ENCODE peak calls at places on chromosomes 1 and 21, in ten cellular contexts. One of them, this sample, is unnamed.

GRCh38 chr1:86183711-86184252 is 27.2 kb upstream of the COL24A1 start:
- DNase-seq in fibroblast of lung: peak; percentile 60
- DNase-seq in Peyer's patch: no peak
- DNase-seq in heart left ventricle: no peak
- DNase-seq in CD8-positive, alpha-beta memory T cell: no peak
- DNase-seq in pancreas: no peak
- DNase-seq in aorta: no peak
- DNase-seq in left ventricle myocardium inferior: no peak
- DNase-seq in GM12878: no peak
- DNase-seq in IMR-90: peak; percentile 47
- DNase-seq in this sample: no peak

GRCh38 chr21:17270234-17270633 is 242.6 kb upstream of the CXADR start:
- DNase-seq in Peyer's patch: no peak
- DNase-seq in heart left ventricle: no peak
- DNase-seq in fibroblast of lung: peak; percentile 61
- DNase-seq in IMR-90: peak; percentile 31
- DNase-seq in aorta: no peak
- DNase-seq in GM12878: no peak
- DNase-seq in pancreas: no peak
- DNase-seq in left ventricle myocardium inferior: peak; percentile 20
- DNase-seq in CD8-positive, alpha-beta memory T cell: no peak
- DNase-seq in this sample: peak; percentile 16

GRCh38 chr1:243842154-243842553 is 7.9 kb downstream of the AKT3 start:
- DNase-seq in IMR-90: no peak
- DNase-seq in CD8-positive, alpha-beta memory T cell: no peak
- DNase-seq in pancreas: no peak
- DNase-seq in heart left ventricle: no peak
- DNase-seq in Peyer's patch: no peak
- DNase-seq in aorta: no peak
- DNase-seq in GM12878: no peak
- DNase-seq in left ventricle myocardium inferior: no peak
- DNase-seq in fibroblast of lung: no peak
- DNase-seq in this sample: no peak

GRCh38 chr1:47175227-47175934 is 14.5 kb downstream of the PDZK1IP1 start:
- DNase-seq in aorta: peak; percentile 62
- DNase-seq in CD8-positive, alpha-beta memory T cell: no peak
- DNase-seq in left ventricle myocardium inferior: no peak
- DNase-seq in IMR-90: peak; percentile 54
- DNase-seq in pancreas: no peak
- DNase-seq in fibroblast of lung: peak; percentile 37
- DNase-seq in GM12878: no peak
- DNase-seq in heart left ventricle: no peak
- DNase-seq in Peyer's patch: peak; percentile 66
- DNase-seq in this sample: peak; percentile 68

GRCh38 chr1:109570414-109570813 is 22.0 kb downstream of the GNAI3 start:
- DNase-seq in pancreas: no peak
- DNase-seq in Peyer's patch: no peak
- DNase-seq in heart left ventricle: no peak
- DNase-seq in IMR-90: peak; percentile 50
- DNase-seq in aorta: no peak
- DNase-seq in left ventricle myocardium inferior: no peak
- DNase-seq in fibroblast of lung: peak; percentile 69
- DNase-seq in GM12878: no peak
- DNase-seq in CD8-positive, alpha-beta memory T cell: no peak
- DNase-seq in this sample: no peak

GRCh38 chr1:12285496-12286143 is 55.8 kb downstream of the VPS13D start:
- DNase-seq in left ventricle myocardium inferior: no peak
- DNase-seq in heart left ventricle: no peak
- DNase-seq in GM12878: no peak
- DNase-seq in Peyer's patch: no peak
- DNase-seq in fibroblast of lung: peak; percentile 53
- DNase-seq in pancreas: no peak
- DNase-seq in aorta: no peak
- DNase-seq in CD8-positive, alpha-beta memory T cell: no peak
- DNase-seq in IMR-90: no peak
- DNase-seq in this sample: no peak

GRCh38 chr1:109251277-109252166 is 2.2 kb downstream of the CELSR2 start:
- DNase-seq in GM12878: no peak
- DNase-seq in pancreas: no peak
- DNase-seq in heart left ventricle: no peak
- DNase-seq in CD8-positive, alpha-beta memory T cell: no peak
- DNase-seq in Peyer's patch: no peak
- DNase-seq in left ventricle myocardium inferior: no peak
- DNase-seq in aorta: peak; percentile 45
- DNase-seq in IMR-90: no peak
- DNase-seq in fibroblast of lung: no peak
- DNase-seq in this sample: no peak

GRCh38 chr1:217896490-217896889 is 265.3 kb downstream of the SPATA17 start:
- DNase-seq in CD8-positive, alpha-beta memory T cell: no peak
- DNase-seq in fibroblast of lung: peak; percentile 85
- DNase-seq in Peyer's patch: no peak
- DNase-seq in heart left ventricle: no peak
- DNase-seq in left ventricle myocardium inferior: no peak
- DNase-seq in aorta: no peak
- DNase-seq in GM12878: no peak
- DNase-seq in IMR-90: no peak
- DNase-seq in pancreas: no peak
- DNase-seq in this sample: no peak

GRCh38 chr1:32759997-32760623 is 57.0 kb downstream of the YARS1 start:
- DNase-seq in GM12878: no peak
- DNase-seq in left ventricle myocardium inferior: no peak
- DNase-seq in Peyer's patch: peak; percentile 93
- DNase-seq in pancreas: peak; percentile 97
- DNase-seq in CD8-positive, alpha-beta memory T cell: no peak
- DNase-seq in aorta: no peak
- DNase-seq in fibroblast of lung: peak; percentile 92
- DNase-seq in IMR-90: peak; percentile 50
- DNase-seq in heart left ventricle: no peak
- DNase-seq in this sample: no peak

GRCh38 chr1:15004396-15004795 is 149.2 kb upstream of the TMEM51 start:
- DNase-seq in IMR-90: peak; percentile 23
- DNase-seq in aorta: no peak
- DNase-seq in GM12878: peak; percentile 0
- DNase-seq in pancreas: no peak
- DNase-seq in left ventricle myocardium inferior: no peak
- DNase-seq in Peyer's patch: no peak
- DNase-seq in fibroblast of lung: no peak
- DNase-seq in CD8-positive, alpha-beta memory T cell: no peak
- DNase-seq in heart left ventricle: no peak
- DNase-seq in this sample: no peak

GRCh38 chr1:7015022-7015421 is 229.8 kb downstream of the CAMTA1 start:
- DNase-seq in GM12878: no peak
- DNase-seq in fibroblast of lung: no peak
- DNase-seq in Peyer's patch: no peak
- DNase-seq in aorta: no peak
- DNase-seq in IMR-90: no peak
- DNase-seq in CD8-positive, alpha-beta memory T cell: no peak
- DNase-seq in heart left ventricle: no peak
- DNase-seq in pancreas: no peak
- DNase-seq in left ventricle myocardium inferior: no peak
- DNase-seq in this sample: no peak

GRCh38 chr21:27840273-27840672 is 873.4 kb upstream of the ADAMTS5 start:
- DNase-seq in pancreas: no peak
- DNase-seq in IMR-90: no peak
- DNase-seq in Peyer's patch: no peak
- DNase-seq in fibroblast of lung: no peak
- DNase-seq in GM12878: no peak
- DNase-seq in left ventricle myocardium inferior: no peak
- DNase-seq in aorta: no peak
- DNase-seq in CD8-positive, alpha-beta memory T cell: no peak
- DNase-seq in heart left ventricle: no peak
- DNase-seq in this sample: no peak

GRCh38 chr1:211925016-211925415 is 94.5 kb upstream of the LPGAT1 start:
- DNase-seq in IMR-90: no peak
- DNase-seq in heart left ventricle: no peak
- DNase-seq in GM12878: no peak
- DNase-seq in Peyer's patch: peak; percentile 84
- DNase-seq in fibroblast of lung: no peak
- DNase-seq in pancreas: no peak
- DNase-seq in left ventricle myocardium inferior: no peak
- DNase-seq in CD8-positive, alpha-beta memory T cell: no peak
- DNase-seq in aorta: no peak
- DNase-seq in this sample: no peak

GRCh38 chr1:225422033-225422605 is 5.7 kb downstream of the LBR start:
- DNase-seq in left ventricle myocardium inferior: no peak
- DNase-seq in pancreas: no peak
- DNase-seq in heart left ventricle: no peak
- DNase-seq in CD8-positive, alpha-beta memory T cell: no peak
- DNase-seq in aorta: no peak
- DNase-seq in fibroblast of lung: no peak
- DNase-seq in IMR-90: no peak
- DNase-seq in GM12878: no peak
- DNase-seq in Peyer's patch: no peak
- DNase-seq in this sample: no peak

GRCh38 chr1:212718499-212718898 is 18.9 kb upstream of the BATF3 start:
- DNase-seq in aorta: no peak
- DNase-seq in IMR-90: peak; percentile 43
- DNase-seq in fibroblast of lung: no peak
- DNase-seq in pancreas: no peak
- DNase-seq in GM12878: no peak
- DNase-seq in CD8-positive, alpha-beta memory T cell: no peak
- DNase-seq in heart left ventricle: no peak
- DNase-seq in left ventricle myocardium inferior: no peak
- DNase-seq in Peyer's patch: no peak
- DNase-seq in this sample: no peak

GRCh38 chr1:203038217-203038741 is 12.0 kb downstream of the PPFIA4 start:
- DNase-seq in aorta: peak; percentile 91
- DNase-seq in pancreas: no peak
- DNase-seq in fibroblast of lung: peak; percentile 85
- DNase-seq in Peyer's patch: no peak
- DNase-seq in heart left ventricle: peak; percentile 78
- DNase-seq in left ventricle myocardium inferior: peak; percentile 70
- DNase-seq in CD8-positive, alpha-beta memory T cell: no peak
- DNase-seq in IMR-90: peak; percentile 78
- DNase-seq in GM12878: no peak
- DNase-seq in this sample: no peak

GRCh38 chr1:200206340-200206739 is 178.8 kb downstream of the NR5A2 start:
- DNase-seq in pancreas: no peak
- DNase-seq in IMR-90: peak; percentile 90
- DNase-seq in aorta: no peak
- DNase-seq in CD8-positive, alpha-beta memory T cell: no peak
- DNase-seq in fibroblast of lung: peak; percentile 84
- DNase-seq in Peyer's patch: no peak
- DNase-seq in left ventricle myocardium inferior: no peak
- DNase-seq in GM12878: no peak
- DNase-seq in heart left ventricle: no peak
- DNase-seq in this sample: no peak

GRCh38 chr1:64038965-64039926 is 164.2 kb upstream of the UBE2U start:
- DNase-seq in left ventricle myocardium inferior: no peak
- DNase-seq in pancreas: no peak
- DNase-seq in heart left ventricle: peak; percentile 33
- DNase-seq in fibroblast of lung: peak; percentile 99
- DNase-seq in aorta: no peak
- DNase-seq in GM12878: no peak
- DNase-seq in CD8-positive, alpha-beta memory T cell: no peak
- DNase-seq in Peyer's patch: no peak
- DNase-seq in IMR-90: peak; percentile 100
- DNase-seq in this sample: no peak

GRCh38 chr1:116478621-116479020 is 92.2 kb downstream of the CD58 start:
- DNase-seq in fibroblast of lung: no peak
- DNase-seq in CD8-positive, alpha-beta memory T cell: no peak
- DNase-seq in pancreas: no peak
- DNase-seq in Peyer's patch: no peak
- DNase-seq in heart left ventricle: no peak
- DNase-seq in left ventricle myocardium inferior: no peak
- DNase-seq in aorta: no peak
- DNase-seq in GM12878: no peak
- DNase-seq in IMR-90: no peak
- DNase-seq in this sample: no peak
- H3K4me1 ChIP-seq in fibroblast of lung: no peaks in the 10 kb centered on the region
- H3K4me1 ChIP-seq in CD8-positive, alpha-beta memory T cell: no peaks in the 10 kb centered on the region
- H3K4me1 ChIP-seq in pancreas: peaks cover 23% of the 10 kb centered on the region
- H3K4me1 ChIP-seq in Peyer's patch: no peaks in the 10 kb centered on the region
- H3K4me1 ChIP-seq in heart left ventricle: peaks cover 8% of the 10 kb centered on the region
- H3K4me1 ChIP-seq in left ventricle myocardium inferior: peaks cover 50% of the 10 kb centered on the region
- H3K4me1 ChIP-seq in aorta: no peaks in the 10 kb centered on the region
- H3K4me1 ChIP-seq in GM12878: no peaks in the 10 kb centered on the region
- H3K4me1 ChIP-seq in IMR-90: no peaks in the 10 kb centered on the region
- H3K4me1 ChIP-seq in this sample: no peaks in the 10 kb centered on the region

GRCh38 chr1:90989302-90989701 is 32.5 kb downstream of the ZNF644 start:
- DNase-seq in GM12878: no peak
- DNase-seq in CD8-positive, alpha-beta memory T cell: no peak
- DNase-seq in aorta: no peak
- DNase-seq in heart left ventricle: no peak
- DNase-seq in IMR-90: no peak
- DNase-seq in Peyer's patch: no peak
- DNase-seq in pancreas: no peak
- DNase-seq in left ventricle myocardium inferior: no peak
- DNase-seq in fibroblast of lung: no peak
- DNase-seq in this sample: no peak
- H3K9me3 ChIP-seq in GM12878: peaks cover 30% of the 10 kb centered on the region
- H3K9me3 ChIP-seq in CD8-positive, alpha-beta memory T cell: no peaks in the 10 kb centered on the region
- H3K9me3 ChIP-seq in aorta: no peaks in the 10 kb centered on the region
- H3K9me3 ChIP-seq in heart left ventricle: no peaks in the 10 kb centered on the region
- H3K9me3 ChIP-seq in IMR-90: no peaks in the 10 kb centered on the region
- H3K9me3 ChIP-seq in Peyer's patch: no peaks in the 10 kb centered on the region
- H3K9me3 ChIP-seq in pancreas: no peaks in the 10 kb centered on the region
- H3K9me3 ChIP-seq in left ventricle myocardium inferior: peaks cover 23% of the 10 kb centered on the region
- H3K9me3 ChIP-seq in fibroblast of lung: no peaks in the 10 kb centered on the region
- H3K9me3 ChIP-seq in this sample: peaks cover 23% of the 10 kb centered on the region

DNA sequence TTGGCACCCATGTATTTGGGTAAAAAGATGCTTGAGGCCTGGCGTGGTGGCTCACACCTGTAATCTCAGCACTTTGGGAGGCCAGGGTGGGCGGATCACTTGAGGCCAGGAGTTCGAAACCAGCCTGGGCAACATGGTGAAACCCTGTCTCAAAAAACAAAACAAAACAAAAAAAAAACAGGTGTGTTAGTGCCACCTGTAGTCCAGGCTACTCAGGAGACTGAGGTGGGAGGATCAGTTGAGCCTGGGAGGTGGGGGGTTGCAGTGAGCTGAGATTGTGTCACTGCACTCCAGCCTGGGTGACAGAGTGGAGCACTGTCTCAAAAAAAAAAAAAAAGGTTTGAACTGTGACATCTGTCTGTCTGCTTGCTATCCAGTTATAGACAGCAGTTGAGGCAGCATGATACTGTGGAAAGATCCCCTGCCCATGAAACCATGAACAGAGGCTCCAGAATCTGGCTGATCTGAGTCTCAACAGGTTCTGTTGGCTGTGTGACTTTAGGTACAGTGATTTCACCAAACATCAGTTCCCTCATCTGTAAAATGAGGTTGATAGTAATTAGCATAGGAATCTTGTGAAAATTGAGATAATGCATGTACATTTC is 5.7 kb downstream of the DYRK1A start:
- DNase-seq in IMR-90: no peak
- DNase-seq in pancreas: no peak
- DNase-seq in left ventricle myocardium inferior: no peak
- DNase-seq in CD8-positive, alpha-beta memory T cell: no peak
- DNase-seq in aorta: no peak
- DNase-seq in GM12878: no peak
- DNase-seq in Peyer's patch: no peak
- DNase-seq in heart left ventricle: no peak
- DNase-seq in fibroblast of lung: no peak
- DNase-seq in this sample: no peak
- H3K4me1 ChIP-seq in IMR-90: peaks cover 6% of the 10 kb centered on the region
- H3K4me1 ChIP-seq in pancreas: peaks cover 13% of the 10 kb centered on the region
- H3K4me1 ChIP-seq in left ventricle myocardium inferior: peaks cover 94% of the 10 kb centered on the region
- H3K4me1 ChIP-seq in CD8-positive, alpha-beta memory T cell: peaks cover 77% of the 10 kb centered on the region
- H3K4me1 ChIP-seq in aorta: peaks cover 8% of the 10 kb centered on the region
- H3K4me1 ChIP-seq in GM12878: peaks cover 16% of the 10 kb centered on the region
- H3K4me1 ChIP-seq in Peyer's patch: no peaks in the 10 kb centered on the region
- H3K4me1 ChIP-seq in heart left ventricle: peaks cover 89% of the 10 kb centered on the region
- H3K4me1 ChIP-seq in fibroblast of lung: peaks cover 3% of the 10 kb centered on the region
- H3K4me1 ChIP-seq in this sample: peaks cover 75% of the 10 kb centered on the region

GRCh38 chr1:111570781-111571181 is 48.8 kb upstream of the RAP1A start:
- DNase-seq in pancreas: no peak
- DNase-seq in heart left ventricle: no peak
- DNase-seq in GM12878: no peak
- DNase-seq in left ventricle myocardium inferior: no peak
- DNase-seq in IMR-90: peak; percentile 35
- DNase-seq in aorta: no peak
- DNase-seq in Peyer's patch: peak; percentile 68
- DNase-seq in fibroblast of lung: peak; percentile 26
- DNase-seq in CD8-positive, alpha-beta memory T cell: peak; percentile 19
- DNase-seq in this sample: peak; percentile 19
- H3K9me3 ChIP-seq in pancreas: no peaks in the 10 kb centered on the region
- H3K9me3 ChIP-seq in heart left ventricle: no peaks in the 10 kb centered on the region
- H3K9me3 ChIP-seq in GM12878: no peaks in the 10 kb centered on the region
- H3K9me3 ChIP-seq in left ventricle myocardium inferior: no peaks in the 10 kb centered on the region
- H3K9me3 ChIP-seq in IMR-90: no peaks in the 10 kb centered on the region
- H3K9me3 ChIP-seq in aorta: no peaks in the 10 kb centered on the region
- H3K9me3 ChIP-seq in Peyer's patch: no peaks in the 10 kb centered on the region
- H3K9me3 ChIP-seq in fibroblast of lung: no peaks in the 10 kb centered on the region
- H3K9me3 ChIP-seq in CD8-positive, alpha-beta memory T cell: no peaks in the 10 kb centered on the region
- H3K9me3 ChIP-seq in this sample: no peaks in the 10 kb centered on the region